ENCODE peak calls at places on chromosome 1, in nine cellular contexts. Z, C, F, K, G, R, I, T and L are unnamed samples.

GRCh38 chr1:201093962-201094361 is 18.3 kb downstream of the CACNA1S start:
- DNase-seq in Z (no peak), C (no peak), F (no peak), K (no peak), G (no peak), R (no peak), I (no peak), T (no peak), L (no peak)

GRCh38 chr1:33560680-33561079 is 88.2 kb downstream of the ZSCAN20 start:
- DNase-seq in Z (no peak), C (no peak), F (no peak), K (no peak), G (no peak), R (peak), I (no peak), T (no peak), L (no peak)

GRCh38 chr1:70043806-70044205 is 161.6 kb downstream of the LRRC40 start:
- DNase-seq in Z (no peak), C (no peak), F (no peak), K (no peak), G (no peak), R (peak), I (no peak), T (no peak), L (no peak)

GRCh38 chr1:182782587-182782913 is 7.0 kb upstream of the NPL start:
- DNase-seq in Z (no peak), C (no peak), F (no peak), K (no peak), G (no peak), R (no peak), I (no peak), T (no peak), L (no peak)

GRCh38 chr1:153548722-153549695 is at the start of gene S100A3:
- DNase-seq in Z (no peak), C (no peak), F (no peak), K (no peak), G (no peak), R (peak), I (no peak), T (peak), L (no peak)

GRCh38 chr1:167777253-167777618 is 55.5 kb downstream of the MPZL1 start:
- DNase-seq in Z (no peak), C (no peak), F (no peak), K (no peak), G (no peak), R (no peak), I (no peak), T (no peak), L (no peak)

GRCh38 chr1:20367626-20368025 is 77.0 kb downstream of the VWA5B1 start:
- DNase-seq in Z (no peak), C (no peak), F (no peak), K (no peak), G (no peak), R (no peak), I (no peak), T (no peak), L (no peak)

GRCh38 chr1:10059329-10059691 is 26.6 kb downstream of the UBE4B start:
- DNase-seq in Z (no peak), C (no peak), F (no peak), K (no peak), G (no peak), R (no peak), I (peak), T (no peak), L (no peak)

GRCh38 chr1:178937770-178938169 is 66.9 kb upstream of the ANGPTL1 start:
- DNase-seq in Z (no peak), C (no peak), F (no peak), K (no peak), G (no peak), R (no peak), I (no peak), T (no peak), L (no peak)

GRCh38 chr1:39829791-39830533 is 41.3 kb upstream of the BMP8B start:
- DNase-seq in Z (no peak), C (no peak), F (no peak), K (no peak), G (no peak), R (peak), I (no peak), T (no peak), L (no peak)

GRCh38 chr1:6446665-6447015 is 19.3 kb downstream of the TNFRSF25 start:
- DNase-seq in Z (no peak), C (no peak), F (no peak), K (no peak), G (no peak), R (no peak), I (no peak), T (no peak), L (no peak)

GRCh38 chr1:170583186-170583585 is 51.2 kb downstream of the GORAB start:
- DNase-seq in Z (no peak), C (no peak), F (no peak), K (no peak), G (no peak), R (no peak), I (no peak), T (no peak), L (no peak)

GRCh38 chr1:157124855-157125254 is 13.3 kb downstream of the ETV3 start:
- DNase-seq in Z (no peak), C (no peak), F (no peak), K (no peak), G (no peak), R (no peak), I (no peak), T (no peak), L (no peak)